ENCODE peak calls at places on chromosomes 13 and 19, in eight cellular contexts. W is adrenal gland, I is epithelial cell of esophagus, G is fibroblast of mammary gland, Z is fibroblast of pulmonary artery, P is cardiac fibroblast, B is right atrium auricular region, A is endodermal cell. M is an unnamed sample.

GRCh38 chr19:37692956-37693660 is 26.5 kb downstream of the ZNF607 start:
- DNase-seq in W (no peak), I (no peak), G (no peak), Z (no peak), P (no peak), B (no peak), A (no peak), M (no peak)

GRCh38 chr19:35216833-35217707 is 11.5 kb downstream of the FAM187B start:
- DNase-seq in W (peak; percentile 37), I (peak; percentile 32), G (no peak), Z (no peak), P (no peak), B (no peak), A (peak; percentile 68), M (no peak)

GRCh38 chr19:20167020-20167644 is at the start of gene ZNF486:
- DNase-seq in W (peak; percentile 98), I (peak; percentile 96), G (peak; percentile 96), Z (peak; percentile 96), P (peak; percentile 96), B (peak; percentile 99), A (peak; percentile 99), M (peak; percentile 81)

GRCh38 chr19:15248648-15249559 is 16.7 kb upstream of the EPHX3 start:
- DNase-seq in W (peak; percentile 89), I (peak; percentile 76), G (peak; percentile 94), Z (peak; percentile 91), P (peak; percentile 94), B (peak; percentile 88), A (no peak), M (no peak)

GRCh38 chr13:99045396-99045795 is 67.5 kb upstream of the DOCK9 start:
- DNase-seq in W (no peak), I (no peak), G (no peak), Z (no peak), P (no peak), B (no peak), A (no peak), M (no peak)

GRCh38 chr13:110592670-110593069 is 22.7 kb upstream of the NAXD start:
- DNase-seq in W (no peak), I (peak; percentile 82), G (peak; percentile 92), Z (no peak), P (no peak), B (no peak), A (peak; percentile 25), M (no peak)

GRCh38 chr19:6685482-6685881 is 15.5 kb upstream of the TNFSF14 start:
- DNase-seq in W (no peak), I (no peak), G (no peak), Z (no peak), P (no peak), B (no peak), A (no peak), M (no peak)

GRCh38 chr19:679418-680286 is 3.5 kb downstream of the FSTL3 start:
- DNase-seq in W (peak; percentile 80), I (peak; percentile 76), G (peak; percentile 84), Z (peak; percentile 88), P (peak; percentile 95), B (peak; percentile 83), A (peak; percentile 79), M (no peak)

GRCh38 chr19:6754136-6754535 is 13.1 kb downstream of the SH2D3A start:
- DNase-seq in W (no peak), I (no peak), G (no peak), Z (no peak), P (no peak), B (no peak), A (peak; percentile 51), M (no peak)

GRCh38 chr19:2149980-2150793 is 1.2 kb downstream of the AP3D1 start:
- DNase-seq in W (peak; percentile 76), I (peak; percentile 56), G (no peak), Z (no peak), P (peak; percentile 16), B (no peak), A (no peak), M (no peak)

GRCh38 chr13:40331802-40332201 is 334.6 kb downstream of the FOXO1 start:
- DNase-seq in W (no peak), I (no peak), G (no peak), Z (no peak), P (no peak), B (no peak), A (no peak), M (no peak)

GRCh38 chr13:68176486-68176885 is 946.4 kb upstream of the PCDH9 start:
- DNase-seq in W (no peak), I (peak; percentile 48), G (peak; percentile 56), Z (peak; percentile 73), P (peak; percentile 68), B (no peak), A (no peak), M (no peak)

GRCh38 chr19:17321655-17322489 is 12.5 kb downstream of the DDA1 start:
- DNase-seq in W (no peak), I (no peak), G (no peak), Z (no peak), P (no peak), B (no peak), A (peak; percentile 35), M (no peak)

GRCh38 chr19:5749505-5749904 is 29.1 kb downstream of the CATSPERD start:
- DNase-seq in W (no peak), I (no peak), G (no peak), Z (no peak), P (no peak), B (no peak), A (no peak), M (no peak)

GRCh38 chr19:17718988-17719711 is at the start of gene MAP1S:
- DNase-seq in W (peak; percentile 41), I (peak; percentile 30), G (peak; percentile 34), Z (peak; percentile 55), P (peak; percentile 67), B (no peak), A (peak; percentile 95), M (peak; percentile 66)

GRCh38 chr19:51111606-51112005 is 3.4 kb upstream of the CTU1 start:
- DNase-seq in W (no peak), I (peak; percentile 23), G (no peak), Z (peak; percentile 11), P (no peak), B (no peak), A (peak; percentile 74), M (no peak)

GRCh38 chr13:94917814-94918213 is 205.5 kb upstream of the SOX21 start:
- DNase-seq in W (no peak), I (peak; percentile 18), G (no peak), Z (peak; percentile 10), P (no peak), B (no peak), A (peak; percentile 89), M (no peak)

GRCh38 chr19:33906578-33907335 is 110.1 kb downstream of the KCTD15 start:
- DNase-seq in W (no peak), I (peak; percentile 72), G (peak; percentile 10), Z (peak; percentile 46), P (peak; percentile 15), B (peak; percentile 61), A (peak; percentile 85), M (peak; percentile 15)

GRCh38 chr19:3224346-3225325 is at the start of gene CELF5:
- DNase-seq in W (peak; percentile 41), I (peak; percentile 23), G (no peak), Z (peak; percentile 11), P (peak; percentile 37), B (no peak), A (peak; percentile 85), M (peak; percentile 52)

DNA sequence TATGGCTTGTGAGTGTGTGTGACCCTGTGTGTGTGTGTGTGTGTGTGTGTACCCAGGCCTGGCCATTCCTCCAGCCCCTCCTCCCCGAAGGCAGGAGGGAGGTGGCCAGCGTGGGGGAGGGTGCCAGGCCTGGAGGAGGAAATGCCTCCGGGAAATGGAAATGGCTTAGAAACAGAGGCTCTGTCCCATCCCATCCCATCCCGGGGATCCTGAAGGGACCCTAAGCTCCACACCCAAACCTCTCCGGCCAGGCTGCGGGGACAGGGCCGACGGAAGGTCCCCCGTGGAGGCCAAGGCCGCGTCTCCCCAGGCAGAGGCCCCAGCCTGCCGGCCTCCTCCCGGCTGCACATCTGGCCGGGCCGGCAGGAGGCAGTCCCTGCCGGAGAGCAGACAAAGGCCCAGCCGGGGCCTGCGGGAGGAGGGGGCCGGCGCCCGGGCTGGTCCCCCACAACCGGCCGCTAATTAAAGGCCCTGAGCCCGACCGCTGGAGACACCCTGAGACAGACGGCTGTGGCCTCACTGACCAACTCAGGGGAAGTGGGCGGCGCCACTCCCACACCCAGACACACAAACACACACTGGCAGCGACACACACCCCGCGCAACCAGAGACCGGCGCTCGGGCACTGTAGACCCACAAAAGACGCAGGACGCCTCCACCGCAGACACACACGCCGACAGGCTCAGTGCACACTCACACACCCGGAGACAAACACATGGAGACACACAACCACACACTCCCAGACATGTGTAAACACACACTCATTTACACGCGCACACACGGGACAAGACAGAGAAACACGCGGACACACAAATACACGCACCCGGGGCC is 1.1 kb downstream of the ADAMTS10 start:
- DNase-seq in W (peak; percentile 78), I (no peak), G (peak; percentile 35), Z (peak; percentile 71), P (peak; percentile 73), B (peak; percentile 78), A (peak; percentile 87), M (peak; percentile 54)
- TF ChIP-seq CTCF in W (peak; percentile 8), I (no peak), G (no peak), Z (peak; percentile 18), P (no peak), B (no peak), A (peak; percentile 56), M (no peak)

GRCh38 chr13:76023644-76024043 is 387.5 kb downstream of the LMO7 start:
- DNase-seq in W (no peak), I (peak; percentile 68), G (no peak), Z (no peak), P (no peak), B (no peak), A (no peak), M (no peak)
- TF ChIP-seq CTCF in W (no peak), I (no peak), G (no peak), Z (no peak), P (no peak), B (no peak), A (no peak), M (no peak)

GRCh38 chr19:14117668-14118164 is at the start of gene PRKACA:
- DNase-seq in W (peak; percentile 99), I (peak; percentile 100), G (peak; percentile 98), Z (peak; percentile 99), P (peak; percentile 99), B (peak; percentile 99), A (peak; percentile 99), M (peak; percentile 98)
- TF ChIP-seq CTCF in W (no peak), I (no peak), G (no peak), Z (no peak), P (no peak), B (no peak), A (no peak), M (no peak)

DNA sequence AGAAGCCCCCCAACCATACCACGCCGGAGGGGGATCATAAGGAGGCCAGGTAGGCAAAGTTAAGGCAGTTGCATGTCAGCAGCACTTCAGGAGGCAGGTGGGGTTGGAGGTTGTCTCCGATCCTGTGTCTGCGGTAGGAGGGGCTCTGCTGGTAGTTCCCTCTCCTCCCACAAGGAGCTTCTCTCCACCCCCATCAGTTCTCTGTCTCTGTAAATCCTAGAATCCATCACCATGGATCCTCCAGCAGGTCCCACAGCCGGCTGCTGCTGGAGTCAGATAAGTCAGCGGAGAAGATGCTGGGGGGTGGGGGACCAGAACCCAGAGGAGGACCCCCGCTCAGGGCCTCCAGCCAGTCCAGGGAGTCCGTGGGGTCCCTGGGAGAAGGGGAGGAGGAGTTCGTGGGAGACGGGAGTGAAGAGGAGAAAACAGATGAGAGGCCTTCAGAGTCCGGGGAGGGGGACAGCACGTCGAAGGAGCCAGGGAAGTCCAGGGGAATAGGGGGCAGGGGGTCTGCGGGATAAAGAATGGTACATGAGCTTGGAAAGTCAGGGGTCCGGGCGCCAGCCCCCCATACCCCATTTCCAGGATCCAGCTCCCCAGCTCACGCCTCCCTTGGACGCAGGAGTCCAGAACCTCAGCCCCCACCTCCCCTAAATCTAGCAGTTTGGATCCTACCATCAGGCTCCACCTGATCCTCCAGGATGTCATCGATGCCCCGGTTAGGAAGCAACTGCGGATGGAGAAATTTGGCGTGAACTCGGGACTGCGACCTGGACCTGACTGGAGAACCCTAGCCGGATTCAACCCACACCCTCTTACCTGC is 6.3 kb downstream of the MAMSTR start:
- DNase-seq in W (no peak), I (peak; percentile 45), G (no peak), Z (no peak), P (no peak), B (no peak), A (peak; percentile 88), M (no peak)
- TF ChIP-seq CTCF in W (peak; percentile 21), I (peak; percentile 44), G (peak; percentile 24), Z (peak; percentile 31), P (peak; percentile 60), B (no peak), A (peak; percentile 69), M (peak; percentile 34)